ENCODE peak calls at places on chromosomes 3 and 15, in seven cellular contexts. U is astrocyte of the hippocampus; T is B cell; H is frontal cortex; V is Caco-2; W is stomach; D is effector memory CD8-positive, alpha-beta T cell. Z is an unnamed sample.

GRCh38 chr3:56725175-56725574 is 42.1 kb upstream of the TASOR start:
- DNase-seq in U (peak), T (no peak), H (no peak), V (no peak), W (no peak), D (peak), Z (no peak)

GRCh38 chr15:36814708-36815107 is 235.3 kb downstream of the CDIN1 start:
- DNase-seq in U (peak), T (no peak), H (no peak), V (no peak), W (no peak), D (no peak), Z (peak)

GRCh38 chr3:152713989-152714388 is 120.9 kb upstream of the P2RY1 start:
- DNase-seq in U (no peak), T (no peak), H (no peak), V (no peak), W (no peak), D (no peak), Z (no peak)

GRCh38 chr3:32480596-32480995 is 22.1 kb downstream of the CMTM6 start:
- DNase-seq in U (no peak), T (no peak), H (no peak), V (no peak), W (no peak), D (no peak), Z (peak)

GRCh38 chr3:126034481-126035361 is 49.2 kb downstream of the SLC41A3 start:
- DNase-seq in U (no peak), T (no peak), H (no peak), V (peak), W (peak), D (no peak), Z (no peak)

GRCh38 chr3:97872209-97873042 is 50.6 kb downstream of the CRYBG3 start:
- DNase-seq in U (peak), T (no peak), H (no peak), V (no peak), W (no peak), D (peak), Z (peak)

GRCh38 chr3:8992854-8993253 is 29.6 kb upstream of the RAD18 start:
- DNase-seq in U (no peak), T (no peak), H (no peak), V (no peak), W (no peak), D (no peak), Z (no peak)

GRCh38 chr3:138687236-138687635 is 78.7 kb downstream of the FAIM start:
- DNase-seq in U (no peak), T (no peak), H (no peak), V (no peak), W (no peak), D (no peak), Z (no peak)

GRCh38 chr15:64070965-64071851 is 22.4 kb downstream of the CIAO2A start:
- DNase-seq in U (peak), T (no peak), H (no peak), V (no peak), W (peak), D (no peak), Z (peak)